ENCODE peak calls at places on chromosome 9, in nine cellular contexts. I is MM.1S, L is neural progenitor cell, T is endodermal cell, Q is endothelial cell of umbilical vein, J is mammary epithelial cell, V is trophoblast cell, A is kidney, O is GM12878. N is an unnamed sample.

GRCh38 chr9:4548796-4549725 is 58.8 kb downstream of the SLC1A1 start:
- DNase-seq in I (no peak), L (peak), T (peak), Q (peak), J (no peak), V (peak), A (no peak), O (no peak), N (no peak)

GRCh38 chr9:122777935-122778671 is 10.6 kb upstream of the OR5C1 start:
- DNase-seq in I (no peak), L (no peak), T (no peak), Q (no peak), J (peak), V (peak), A (no peak), O (no peak), N (no peak)

GRCh38 chr9:114054191-114054690 is 23.9 kb downstream of the AMBP start:
- DNase-seq in I (no peak), L (no peak), T (peak), Q (no peak), J (no peak), V (no peak), A (no peak), O (no peak), N (no peak)

GRCh38 chr9:129392093-129392541 is 214.1 kb upstream of the IER5L start:
- DNase-seq in I (no peak), L (no peak), T (peak), Q (no peak), J (no peak), V (no peak), A (peak), O (no peak), N (no peak)

GRCh38 chr9:21965401-21965951 is 28.7 kb downstream of the CDKN2A start:
- DNase-seq in I (no peak), L (peak), T (peak), Q (peak), J (peak), V (peak), A (peak), O (no peak), N (peak)

GRCh38 chr9:134536101-134536900 is 105.3 kb upstream of the COL5A1 start:
- DNase-seq in I (no peak), L (no peak), T (no peak), Q (no peak), J (peak), V (peak), A (peak), O (no peak), N (peak)

GRCh38 chr9:112041536-112042243 is 133.4 kb downstream of the SUSD1 start:
- DNase-seq in I (no peak), L (peak), T (peak), Q (peak), J (peak), V (peak), A (peak), O (no peak), N (peak)

GRCh38 chr9:70195456-70195855 is 63.3 kb upstream of the SMC5 start:
- DNase-seq in I (no peak), L (no peak), T (no peak), Q (no peak), J (no peak), V (peak), A (no peak), O (no peak), N (peak)

GRCh38 chr9:126932871-126933321 is 18.3 kb downstream of the RALGPS1 start:
- DNase-seq in I (no peak), L (peak), T (peak), Q (no peak), J (no peak), V (no peak), A (no peak), O (no peak), N (no peak)

GRCh38 chr9:76510041-76510440 is 51.1 kb downstream of the GCNT1 start:
- DNase-seq in I (no peak), L (no peak), T (no peak), Q (no peak), J (no peak), V (peak), A (no peak), O (no peak), N (peak)

GRCh38 chr9:10396641-10397040 is 216.2 kb downstream of the PTPRD start:
- DNase-seq in I (no peak), L (no peak), T (no peak), Q (no peak), J (no peak), V (no peak), A (no peak), O (no peak), N (no peak)

GRCh38 chr9:75230469-75230868 is 142.2 kb downstream of the OSTF1 start:
- DNase-seq in I (no peak), L (no peak), T (no peak), Q (no peak), J (no peak), V (no peak), A (no peak), O (no peak), N (no peak)

GRCh38 chr9:111897831-111898144 is 1.2 kb downstream of the UGCG start:
- DNase-seq in I (peak), L (no peak), T (no peak), Q (peak), J (no peak), V (peak), A (no peak), O (peak), N (peak)

GRCh38 chr9:129627556-129628492 is 1.9 kb downstream of the NTMT1 start:
- DNase-seq in I (no peak), L (no peak), T (no peak), Q (no peak), J (no peak), V (no peak), A (no peak), O (no peak), N (peak)

GRCh38 chr9:128555180-128555721 is 2.9 kb downstream of the SPTAN1 start:
- DNase-seq in I (no peak), L (peak), T (peak), Q (peak), J (peak), V (peak), A (no peak), O (no peak), N (peak)

GRCh38 chr9:129476821-129477611 is 143.9 kb downstream of the C9orf50 start:
- DNase-seq in I (no peak), L (no peak), T (no peak), Q (no peak), J (no peak), V (no peak), A (no peak), O (no peak), N (no peak)

GRCh38 chr9:16726718-16727451 is 143.6 kb downstream of the BNC2 start:
- DNase-seq in I (peak), L (peak), T (peak), Q (peak), J (peak), V (peak), A (peak), O (no peak), N (peak)

GRCh38 chr9:123591283-123591682 is 235.3 kb downstream of the CRB2 start:
- DNase-seq in I (no peak), L (no peak), T (peak), Q (no peak), J (no peak), V (no peak), A (no peak), O (no peak), N (no peak)

GRCh38 chr9:129383005-129383414 is 204.9 kb upstream of the IER5L start:
- DNase-seq in I (no peak), L (no peak), T (peak), Q (no peak), J (peak), V (peak), A (peak), O (no peak), N (no peak)

GRCh38 chr9:650362-650761 is 191.1 kb upstream of the DMRT1 start:
- DNase-seq in I (no peak), L (peak), T (peak), Q (peak), J (no peak), V (no peak), A (no peak), O (no peak), N (no peak)

GRCh38 chr9:17082343-17082742 is 52.5 kb upstream of the CNTLN start:
- DNase-seq in I (no peak), L (peak), T (peak), Q (peak), J (peak), V (peak), A (peak), O (no peak), N (peak)

GRCh38 chr9:130990362-130991226 is 18.4 kb upstream of the LAMC3 start:
- DNase-seq in I (no peak), L (no peak), T (peak), Q (no peak), J (no peak), V (no peak), A (no peak), O (no peak), N (no peak)

GRCh38 chr9:120730661-120731514 is 16.6 kb upstream of the MEGF9 start:
- DNase-seq in I (no peak), L (peak), T (peak), Q (peak), J (peak), V (no peak), A (peak), O (no peak), N (peak)

GRCh38 chr9:68500457-68501158 is 40.1 kb downstream of the TMEM252 start:
- DNase-seq in I (no peak), L (no peak), T (no peak), Q (no peak), J (no peak), V (peak), A (no peak), O (no peak), N (peak)

GRCh38 chr9:96062854-96063253 is 187.4 kb downstream of the ERCC6L2 start:
- DNase-seq in I (no peak), L (no peak), T (no peak), Q (no peak), J (no peak), V (peak), A (no peak), O (no peak), N (no peak)

GRCh38 chr9:72476617-72477375 is 44.6 kb upstream of the TMC1 start:
- DNase-seq in I (no peak), L (no peak), T (peak), Q (peak), J (peak), V (peak), A (no peak), O (no peak), N (peak)

GRCh38 chr9:108860764-108861163 is 1.3 kb upstream of the ACTL7A start:
- DNase-seq in I (no peak), L (no peak), T (no peak), Q (no peak), J (no peak), V (no peak), A (no peak), O (no peak), N (no peak)

GRCh38 chr9:32989651-32990050 is 11.8 kb downstream of the APTX start:
- DNase-seq in I (no peak), L (no peak), T (no peak), Q (no peak), J (no peak), V (peak), A (no peak), O (no peak), N (no peak)

GRCh38 chr9:74846771-74847170 is 41.0 kb downstream of the TRPM6 start:
- DNase-seq in I (no peak), L (no peak), T (no peak), Q (no peak), J (no peak), V (peak), A (no peak), O (no peak), N (peak)

GRCh38 chr9:557601-558201 is 283.8 kb upstream of the DMRT1 start:
- DNase-seq in I (no peak), L (peak), T (peak), Q (no peak), J (peak), V (peak), A (no peak), O (no peak), N (no peak)

GRCh38 chr9:134301387-134302129 is 24.7 kb upstream of the RXRA start:
- DNase-seq in I (peak), L (no peak), T (no peak), Q (no peak), J (peak), V (no peak), A (peak), O (peak), N (no peak)

GRCh38 chr9:69035438-69036316 is at the start of gene FXN:
- DNase-seq in I (peak), L (peak), T (peak), Q (peak), J (peak), V (peak), A (peak), O (peak), N (peak)

GRCh38 chr9:469672-470040 is 255.0 kb downstream of the DOCK8 start:
- DNase-seq in I (peak), L (no peak), T (no peak), Q (no peak), J (no peak), V (no peak), A (peak), O (no peak), N (no peak)

GRCh38 chr9:90053027-90053426 is 448.2 kb downstream of the GADD45G start:
- DNase-seq in I (peak), L (no peak), T (peak), Q (no peak), J (no peak), V (peak), A (no peak), O (no peak), N (no peak)

GRCh38 chr9:111236337-111236736 is 93.7 kb downstream of the OR2K2 start:
- DNase-seq in I (no peak), L (no peak), T (no peak), Q (no peak), J (no peak), V (peak), A (no peak), O (no peak), N (peak)

GRCh38 chr9:83511051-83511450 is 27.1 kb downstream of the FRMD3 start:
- DNase-seq in I (no peak), L (no peak), T (no peak), Q (peak), J (peak), V (peak), A (no peak), O (peak), N (no peak)

GRCh38 chr9:109799792-109800191 is 19.8 kb downstream of the PALM2AKAP2 start:
- DNase-seq in I (no peak), L (no peak), T (no peak), Q (no peak), J (peak), V (no peak), A (no peak), O (no peak), N (peak)

GRCh38 chr9:37382161-37382981 is 40.1 kb upstream of the GRHPR start:
- DNase-seq in I (peak), L (no peak), T (no peak), Q (no peak), J (no peak), V (no peak), A (no peak), O (peak), N (no peak)

GRCh38 chr9:38022203-38022602 is 46.8 kb downstream of the SHB start:
- DNase-seq in I (no peak), L (no peak), T (no peak), Q (no peak), J (no peak), V (peak), A (no peak), O (no peak), N (no peak)

GRCh38 chr9:136343884-136344269 is 16.5 kb downstream of the GPSM1 start:
- DNase-seq in I (no peak), L (no peak), T (no peak), Q (no peak), J (no peak), V (no peak), A (no peak), O (no peak), N (no peak)

GRCh38 chr9:136346157-136346481 is 17.4 kb downstream of the DNLZ start:
- DNase-seq in I (no peak), L (no peak), T (no peak), Q (no peak), J (no peak), V (no peak), A (no peak), O (no peak), N (no peak)

GRCh38 chr9:136345281-136346156 is 18.0 kb downstream of the DNLZ start:
- DNase-seq in I (no peak), L (peak), T (peak), Q (peak), J (peak), V (peak), A (peak), O (no peak), N (peak)

GRCh38 chr9:136343121-136343883 is 16.0 kb downstream of the GPSM1 start:
- DNase-seq in I (no peak), L (no peak), T (no peak), Q (no peak), J (no peak), V (no peak), A (no peak), O (no peak), N (no peak)

DNA sequence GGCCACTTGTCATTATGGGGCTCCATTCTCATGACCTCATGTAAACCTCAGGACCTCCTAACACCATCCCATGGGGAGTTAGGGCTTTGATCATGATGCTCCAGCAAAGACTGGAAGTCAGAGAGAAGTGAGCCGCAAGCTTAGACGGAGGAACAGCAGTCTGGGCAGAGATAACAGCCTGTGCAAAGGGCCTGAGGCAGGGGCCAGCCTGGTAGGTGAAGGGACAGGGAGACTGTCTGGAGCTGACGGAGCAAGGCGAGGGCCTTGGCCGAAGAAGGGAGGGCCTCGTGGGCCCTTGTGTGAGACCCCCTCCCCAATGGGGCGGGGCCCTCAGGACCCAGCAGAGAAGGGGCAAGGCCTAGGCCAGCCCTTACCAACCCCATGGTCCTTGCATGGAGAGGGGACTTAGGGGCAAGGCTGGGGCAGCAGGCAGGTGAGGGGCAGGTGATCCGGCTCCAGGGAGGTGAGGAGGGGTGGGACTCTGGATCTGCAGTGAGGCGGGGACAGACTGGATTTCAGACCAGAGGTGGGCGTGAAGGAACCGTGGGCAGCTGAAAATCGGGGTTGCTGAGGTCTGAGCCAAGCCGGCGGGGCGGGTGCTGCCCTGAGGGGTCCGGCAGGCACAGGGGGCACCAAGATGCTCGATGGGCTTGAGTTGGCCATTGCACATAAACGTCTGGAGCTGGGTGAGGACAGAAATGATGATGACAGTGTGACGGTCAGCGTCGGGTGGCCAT is 17.4 kb downstream of the GPSM1 start:
- DNase-seq in I (no peak), L (no peak), T (no peak), Q (no peak), J (no peak), V (no peak), A (no peak), O (no peak), N (no peak)
- H3K9ac ChIP-seq in I (no peak), L (no peak), T (no peak), Q (no peak), J (no peak), V (no peak), A (no peak), O (no peak), N (no peak)

GRCh38 chr9:138116521-138116920 is 238.9 kb downstream of the CACNA1B start:
- DNase-seq in I (no peak), L (no peak), T (peak), Q (no peak), J (no peak), V (no peak), A (peak), O (no peak), N (no peak)
- H3K4me3 ChIP-seq in I (no peak), L (no peak), T (no peak), Q (no peak), J (no peak), V (no peak), A (no peak), O (no peak), N (no peak)

DNA sequence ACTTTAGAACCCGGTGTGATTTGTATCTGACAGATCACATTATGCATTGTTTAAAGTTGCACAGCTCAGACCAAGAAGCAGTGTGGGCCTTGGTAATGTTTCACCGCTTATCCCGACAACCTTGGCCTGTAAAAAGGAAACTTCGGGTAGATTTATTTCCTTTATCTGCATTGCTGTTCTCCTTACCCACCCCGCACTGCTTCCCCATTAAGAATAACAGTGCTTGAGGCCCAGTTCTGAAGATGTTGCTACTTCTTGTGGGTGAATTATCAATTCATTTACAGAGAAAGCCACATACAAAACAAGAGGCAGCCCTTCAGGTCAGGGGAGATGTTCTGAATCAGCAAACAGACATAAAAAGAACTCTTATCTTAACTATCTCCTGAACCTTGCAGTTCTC is 8.4 kb downstream of the SMARCA2 start:
- DNase-seq in I (no peak), L (no peak), T (no peak), Q (peak), J (no peak), V (no peak), A (no peak), O (no peak), N (no peak)
- H3K27ac ChIP-seq in I (no peak), L (no peak), T (no peak), Q (no peak), J (no peak), V (peak), A (no peak), O (peak), N (no peak)

GRCh38 chr9:35920004-35920658 is 10.8 kb downstream of the SPAAR start:
- DNase-seq in I (no peak), L (no peak), T (no peak), Q (no peak), J (no peak), V (no peak), A (no peak), O (no peak), N (peak)
- H3K9ac ChIP-seq in I (no peak), L (no peak), T (no peak), Q (no peak), J (no peak), V (no peak), A (no peak), O (no peak), N (no peak)

DNA sequence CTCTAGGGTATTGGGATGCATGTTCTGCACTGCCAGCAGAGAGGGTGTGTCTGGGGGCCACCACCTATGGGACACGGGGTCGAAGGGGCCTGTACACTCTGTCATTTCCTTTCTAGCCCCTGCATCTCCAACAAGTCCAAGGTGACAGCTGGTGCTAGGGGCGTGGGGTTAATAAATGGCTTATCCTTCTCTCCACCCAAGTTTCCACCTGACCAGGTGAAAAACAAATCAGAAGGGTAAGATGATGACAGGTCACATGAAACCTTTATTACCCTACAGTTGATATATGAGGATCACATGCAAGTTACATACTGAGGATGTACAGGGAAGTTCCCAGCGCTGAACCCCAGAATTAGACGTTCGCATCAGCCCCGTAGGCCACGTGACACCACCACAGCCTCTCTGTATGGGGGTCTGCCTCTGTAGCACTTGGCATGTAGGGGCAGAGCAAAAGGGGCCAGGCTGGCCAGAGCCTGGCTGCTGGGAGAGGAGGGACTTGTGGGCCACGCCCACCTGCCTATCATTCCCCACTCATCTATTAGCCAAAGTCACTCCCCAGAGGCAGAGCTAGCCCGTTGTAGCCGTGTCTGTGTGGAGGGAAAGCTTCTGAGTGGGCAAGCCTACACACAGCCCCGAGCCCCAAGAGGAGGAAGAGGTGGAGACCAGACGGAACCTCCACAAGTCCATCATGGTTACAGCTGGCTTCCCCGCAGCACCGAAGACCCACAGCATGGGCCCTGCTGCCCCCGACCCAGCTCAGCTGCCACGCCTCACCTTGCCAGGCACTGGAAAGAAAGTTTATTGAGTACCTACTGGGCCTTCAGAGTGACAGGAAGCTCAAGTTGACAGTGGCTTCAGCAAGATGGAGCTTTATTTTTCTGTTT is 2.2 kb downstream of the TMEM141 start:
- DNase-seq in I (no peak), L (no peak), T (peak), Q (no peak), J (no peak), V (no peak), A (peak), O (no peak), N (no peak)
- H3K4me3 ChIP-seq in I (no peak), L (no peak), T (no peak), Q (no peak), J (no peak), V (no peak), A (no peak), O (no peak), N (no peak)

GRCh38 chr9:79621916-79622575 is 50.3 kb downstream of the TLE4 start:
- DNase-seq in I (no peak), L (no peak), T (no peak), Q (no peak), J (no peak), V (no peak), A (no peak), O (no peak), N (peak)
- H3K27ac ChIP-seq in I (no peak), L (peak), T (no peak), Q (no peak), J (no peak), V (no peak), A (no peak), O (no peak), N (no peak)

N was measured in fibroblast of lung.